ENCODE peak calls at places on chromosomes 2 and 18, in five cellular contexts. One of them, this sample, is unnamed.

GRCh38 chr2:238449909-238450417 is 23.2 kb downstream of the ASB1 start:
- DNase-seq in tibial artery: peak; percentile 84
- DNase-seq in breast epithelium: peak; percentile 54
- DNase-seq in sigmoid colon: peak; percentile 90
- DNase-seq in A549: no peak
- DNase-seq in this sample: peak; percentile 70

GRCh38 chr18:59562751-59563150 is 134.5 kb downstream of the CCBE1 start:
- DNase-seq in breast epithelium: no peak
- DNase-seq in A549: no peak
- DNase-seq in sigmoid colon: no peak
- DNase-seq in tibial artery: no peak
- DNase-seq in this sample: no peak

GRCh38 chr2:239970004-239970623 is 55.0 kb downstream of the NDUFA10 start:
- DNase-seq in breast epithelium: no peak
- DNase-seq in sigmoid colon: no peak
- DNase-seq in A549: peak; percentile 9
- DNase-seq in tibial artery: no peak
- DNase-seq in this sample: peak; percentile 23

GRCh38 chr2:98822301-98823164 is 91.6 kb upstream of the MGAT4A start:
- DNase-seq in tibial artery: peak; percentile 35
- DNase-seq in sigmoid colon: no peak
- DNase-seq in breast epithelium: no peak
- DNase-seq in A549: no peak
- DNase-seq in this sample: no peak

GRCh38 chr18:75728621-75729020 is 301.1 kb upstream of the SMIM21 start:
- DNase-seq in tibial artery: no peak
- DNase-seq in sigmoid colon: no peak
- DNase-seq in A549: no peak
- DNase-seq in breast epithelium: no peak
- DNase-seq in this sample: no peak

GRCh38 chr2:36507408-36507812 is 90.6 kb downstream of the FEZ2 start:
- DNase-seq in sigmoid colon: no peak
- DNase-seq in breast epithelium: no peak
- DNase-seq in A549: peak; percentile 60
- DNase-seq in tibial artery: peak; percentile 41
- DNase-seq in this sample: peak; percentile 85

GRCh38 chr2:86026744-86027065 is 79.0 kb downstream of the POLR1A start:
- DNase-seq in breast epithelium: no peak
- DNase-seq in A549: no peak
- DNase-seq in sigmoid colon: peak; percentile 59
- DNase-seq in tibial artery: no peak
- DNase-seq in this sample: no peak

GRCh38 chr18:59139291-59139614 is 431 bp upstream of the SEC11C start:
- DNase-seq in sigmoid colon: peak; percentile 92
- DNase-seq in tibial artery: peak; percentile 78
- DNase-seq in A549: peak; percentile 91
- DNase-seq in breast epithelium: peak; percentile 86
- DNase-seq in this sample: peak; percentile 92

GRCh38 chr2:39142012-39142346 is 21.1 kb upstream of the SOS1 start:
- DNase-seq in breast epithelium: no peak
- DNase-seq in A549: no peak
- DNase-seq in tibial artery: no peak
- DNase-seq in sigmoid colon: no peak
- DNase-seq in this sample: no peak

GRCh38 chr2:219457784-219458369 is 23.2 kb downstream of the SPEG start:
- DNase-seq in sigmoid colon: no peak
- DNase-seq in breast epithelium: no peak
- DNase-seq in A549: no peak
- DNase-seq in tibial artery: no peak
- DNase-seq in this sample: no peak

GRCh38 chr2:238169021-238169707 is 10.4 kb downstream of the ERFE start:
- DNase-seq in sigmoid colon: peak; percentile 84
- DNase-seq in breast epithelium: no peak
- DNase-seq in tibial artery: peak; percentile 82
- DNase-seq in A549: peak; percentile 36
- DNase-seq in this sample: peak; percentile 97

GRCh38 chr18:10403675-10404074 is 50.8 kb upstream of the APCDD1 start:
- DNase-seq in breast epithelium: no peak
- DNase-seq in tibial artery: no peak
- DNase-seq in A549: no peak
- DNase-seq in sigmoid colon: no peak
- DNase-seq in this sample: no peak

GRCh38 chr2:84459944-84460429 is 907 bp upstream of the SUCLG1 start:
- DNase-seq in A549: peak; percentile 15
- DNase-seq in tibial artery: no peak
- DNase-seq in breast epithelium: no peak
- DNase-seq in sigmoid colon: no peak
- DNase-seq in this sample: no peak

GRCh38 chr2:79082987-79083386 is 4.8 kb downstream of the REG1B start:
- DNase-seq in breast epithelium: no peak
- DNase-seq in A549: no peak
- DNase-seq in tibial artery: no peak
- DNase-seq in sigmoid colon: no peak
- DNase-seq in this sample: no peak

GRCh38 chr2:72920317-72921087 is 3.2 kb downstream of the EMX1 start:
- DNase-seq in sigmoid colon: peak; percentile 41
- DNase-seq in breast epithelium: no peak
- DNase-seq in tibial artery: no peak
- DNase-seq in A549: no peak
- DNase-seq in this sample: peak; percentile 42

GRCh38 chr18:5941869-5942268 is 46.5 kb upstream of the TMEM200C start:
- DNase-seq in sigmoid colon: no peak
- DNase-seq in A549: no peak
- DNase-seq in tibial artery: no peak
- DNase-seq in breast epithelium: no peak
- DNase-seq in this sample: no peak

GRCh38 chr2:217934321-217935131 is 68.3 kb downstream of the TNS1 start:
- DNase-seq in breast epithelium: no peak
- DNase-seq in tibial artery: peak; percentile 79
- DNase-seq in sigmoid colon: peak; percentile 93
- DNase-seq in A549: peak; percentile 55
- DNase-seq in this sample: peak; percentile 75

GRCh38 chr2:46001741-46002506 is 295.3 kb upstream of the EPAS1 start:
- DNase-seq in A549: no peak
- DNase-seq in tibial artery: no peak
- DNase-seq in breast epithelium: no peak
- DNase-seq in sigmoid colon: no peak
- DNase-seq in this sample: peak; percentile 30

GRCh38 chr2:11377915-11378649 is 33.6 kb upstream of the ROCK2 start:
- DNase-seq in breast epithelium: no peak
- DNase-seq in tibial artery: peak; percentile 49
- DNase-seq in A549: no peak
- DNase-seq in sigmoid colon: peak; percentile 85
- DNase-seq in this sample: no peak

GRCh38 chr2:25912851-25913695 is 34.8 kb upstream of the ASXL2 start:
- DNase-seq in sigmoid colon: no peak
- DNase-seq in tibial artery: no peak
- DNase-seq in A549: no peak
- DNase-seq in breast epithelium: no peak
- DNase-seq in this sample: peak; percentile 54

GRCh38 chr2:104793971-104794370 is 59.9 kb upstream of the POU3F3 start:
- DNase-seq in tibial artery: no peak
- DNase-seq in sigmoid colon: no peak
- DNase-seq in A549: no peak
- DNase-seq in breast epithelium: no peak
- DNase-seq in this sample: peak; percentile 62

GRCh38 chr18:22238036-22238435 is 68.6 kb downstream of the GATA6 start:
- DNase-seq in A549: no peak
- DNase-seq in breast epithelium: no peak
- DNase-seq in sigmoid colon: no peak
- DNase-seq in tibial artery: no peak
- DNase-seq in this sample: no peak

GRCh38 chr2:118696786-118697465 is 150.5 kb downstream of the EN1 start:
- DNase-seq in A549: no peak
- DNase-seq in tibial artery: no peak
- DNase-seq in breast epithelium: no peak
- DNase-seq in sigmoid colon: no peak
- DNase-seq in this sample: peak; percentile 40

GRCh38 chr2:95333888-95334338 is 36.8 kb downstream of the KCNIP3 start:
- DNase-seq in A549: no peak
- DNase-seq in breast epithelium: peak; percentile 88
- DNase-seq in sigmoid colon: peak; percentile 97
- DNase-seq in tibial artery: no peak
- DNase-seq in this sample: no peak

GRCh38 chr2:19540739-19541503 is 182.5 kb upstream of the OSR1 start:
- DNase-seq in tibial artery: no peak
- DNase-seq in A549: peak; percentile 34
- DNase-seq in sigmoid colon: no peak
- DNase-seq in breast epithelium: peak; percentile 20
- DNase-seq in this sample: peak; percentile 86

GRCh38 chr2:67388680-67389079 is 8.5 kb upstream of the ETAA1 start:
- DNase-seq in breast epithelium: no peak
- DNase-seq in tibial artery: no peak
- DNase-seq in A549: no peak
- DNase-seq in sigmoid colon: no peak
- DNase-seq in this sample: no peak
- H3K4me3 ChIP-seq in breast epithelium: no peak overlapping the region
- H3K4me3 ChIP-seq in tibial artery: no peak overlapping the region
- H3K4me3 ChIP-seq in A549: no peak overlapping the region
- H3K4me3 ChIP-seq in sigmoid colon: no peak overlapping the region
- H3K4me3 ChIP-seq in this sample: no peak overlapping the region

GRCh38 chr2:64327129-64327509 is 126.8 kb upstream of the LGALSL start:
- DNase-seq in A549: no peak
- DNase-seq in breast epithelium: no peak
- DNase-seq in sigmoid colon: no peak
- DNase-seq in tibial artery: no peak
- DNase-seq in this sample: no peak

GRCh38 chr2:64325852-64326577 is 127.9 kb upstream of the LGALSL start:
- DNase-seq in breast epithelium: no peak
- DNase-seq in sigmoid colon: no peak
- DNase-seq in tibial artery: no peak
- DNase-seq in A549: no peak
- DNase-seq in this sample: no peak

GRCh38 chr2:64326578-64327050 is 127.3 kb upstream of the LGALSL start:
- DNase-seq in tibial artery: no peak
- DNase-seq in breast epithelium: no peak
- DNase-seq in sigmoid colon: no peak
- DNase-seq in A549: no peak
- DNase-seq in this sample: no peak

GRCh38 chr2:64328415-64328722 is 125.6 kb upstream of the LGALSL start:
- DNase-seq in tibial artery: no peak
- DNase-seq in A549: no peak
- DNase-seq in breast epithelium: no peak
- DNase-seq in sigmoid colon: no peak
- DNase-seq in this sample: no peak

GRCh38 chr2:64327510-64328414 is 126.2 kb upstream of the LGALSL start:
- DNase-seq in sigmoid colon: peak; percentile 73
- DNase-seq in breast epithelium: no peak
- DNase-seq in A549: no peak
- DNase-seq in tibial artery: peak; percentile 51
- DNase-seq in this sample: peak; percentile 45
- TF ChIP-seq CTCF in sigmoid colon: peak; percentile 53
- TF ChIP-seq CTCF in breast epithelium: no peak
- TF ChIP-seq CTCF in A549: peak; percentile 38
- TF ChIP-seq CTCF in tibial artery: peak; percentile 79
- TF ChIP-seq CTCF in this sample: peak; percentile 62

GRCh38 chr2:224925066-224925821 is 117.0 kb downstream of the DOCK10 start:
- DNase-seq in sigmoid colon: no peak
- DNase-seq in tibial artery: no peak
- DNase-seq in A549: no peak
- DNase-seq in breast epithelium: no peak
- DNase-seq in this sample: no peak

GRCh38 chr2:224929512-224929911 is 112.8 kb downstream of the DOCK10 start:
- DNase-seq in breast epithelium: no peak
- DNase-seq in sigmoid colon: no peak
- DNase-seq in tibial artery: no peak
- DNase-seq in A549: no peak
- DNase-seq in this sample: no peak

GRCh38 chr2:224925822-224926124 is 116.5 kb downstream of the DOCK10 start:
- DNase-seq in tibial artery: no peak
- DNase-seq in breast epithelium: no peak
- DNase-seq in sigmoid colon: no peak
- DNase-seq in A549: no peak
- DNase-seq in this sample: no peak

GRCh38 chr2:224927671-224928173 is 114.5 kb downstream of the DOCK10 start:
- DNase-seq in breast epithelium: no peak
- DNase-seq in sigmoid colon: no peak
- DNase-seq in tibial artery: peak; percentile 45
- DNase-seq in A549: no peak
- DNase-seq in this sample: peak; percentile 72

GRCh38 chr2:224927011-224927410 is 115.3 kb downstream of the DOCK10 start:
- DNase-seq in sigmoid colon: no peak
- DNase-seq in tibial artery: no peak
- DNase-seq in A549: no peak
- DNase-seq in breast epithelium: no peak
- DNase-seq in this sample: no peak
- H3K4me3 ChIP-seq in sigmoid colon: no peak overlapping the region
- H3K4me3 ChIP-seq in tibial artery: no peak overlapping the region
- H3K4me3 ChIP-seq in A549: no peak overlapping the region
- H3K4me3 ChIP-seq in breast epithelium: no peak overlapping the region
- H3K4me3 ChIP-seq in this sample: no peak overlapping the region

DNA sequence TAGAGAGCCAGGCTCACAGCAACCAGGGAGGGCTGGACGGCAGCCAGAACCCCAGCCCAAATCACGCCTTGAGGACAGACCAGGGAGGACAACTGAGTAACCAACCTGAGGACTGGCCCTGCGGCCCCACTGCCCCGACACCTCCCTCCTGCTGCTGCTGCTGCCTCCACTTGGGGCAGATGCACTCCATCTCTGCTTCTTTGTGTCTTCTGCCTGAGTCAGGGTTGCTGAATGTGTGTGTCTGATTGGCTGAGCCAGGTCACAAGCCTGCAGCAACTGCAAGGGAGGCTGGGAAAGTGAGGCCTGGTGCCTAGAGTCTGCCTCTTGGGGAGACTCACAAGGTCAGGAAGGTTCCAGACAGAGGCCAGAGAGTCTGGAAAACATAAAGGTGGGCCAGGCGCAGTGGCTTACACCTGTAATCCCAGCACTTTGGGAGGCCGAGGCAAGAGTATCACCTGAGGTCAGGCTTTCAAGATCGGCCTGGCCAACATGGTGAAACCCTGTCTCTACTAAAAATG is 83.4 kb downstream of the ZFP36L2 start:
- DNase-seq in tibial artery: no peak
- DNase-seq in sigmoid colon: no peak
- DNase-seq in breast epithelium: no peak
- DNase-seq in A549: no peak
- DNase-seq in this sample: peak; percentile 28
- TF ChIP-seq CTCF in tibial artery: no peak
- TF ChIP-seq CTCF in sigmoid colon: no peak
- TF ChIP-seq CTCF in breast epithelium: no peak
- TF ChIP-seq CTCF in A549: no peak
- TF ChIP-seq CTCF in this sample: peak; percentile 22

DNA sequence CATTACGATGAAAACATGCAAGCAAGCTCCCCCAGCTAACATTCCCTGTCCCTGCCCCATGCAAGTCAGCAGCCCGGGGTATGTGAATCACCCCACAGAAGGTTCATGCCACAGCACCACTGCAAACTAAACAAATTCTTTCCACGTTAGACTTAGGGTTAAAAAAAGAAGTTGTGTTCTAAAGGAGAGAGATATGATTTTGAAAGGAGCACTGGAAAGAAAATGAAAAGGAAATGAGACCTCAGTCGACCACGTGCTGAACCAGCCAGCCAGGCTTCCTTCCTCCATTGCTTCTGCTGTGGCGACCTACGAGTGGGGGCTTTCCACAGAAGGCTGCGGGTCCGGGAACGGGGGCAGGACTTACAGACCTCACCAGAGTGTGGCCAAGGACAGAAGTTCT is 52.0 kb downstream of the ARL4C start:
- DNase-seq in sigmoid colon: no peak
- DNase-seq in breast epithelium: no peak
- DNase-seq in A549: no peak
- DNase-seq in tibial artery: no peak
- DNase-seq in this sample: peak; percentile 95
- H3K4me3 ChIP-seq in sigmoid colon: no peak overlapping the region
- H3K4me3 ChIP-seq in breast epithelium: no peak overlapping the region
- H3K4me3 ChIP-seq in A549: no peak overlapping the region
- H3K4me3 ChIP-seq in tibial artery: no peak overlapping the region
- H3K4me3 ChIP-seq in this sample: no peak overlapping the region

GRCh38 chr2:59584958-59585357 is 968.5 kb downstream of the BCL11A start:
- DNase-seq in tibial artery: no peak
- DNase-seq in sigmoid colon: no peak
- DNase-seq in A549: no peak
- DNase-seq in breast epithelium: no peak
- DNase-seq in this sample: no peak
- TF ChIP-seq CTCF in tibial artery: no peak
- TF ChIP-seq CTCF in sigmoid colon: no peak
- TF ChIP-seq CTCF in A549: no peak
- TF ChIP-seq CTCF in breast epithelium: no peak
- TF ChIP-seq CTCF in this sample: no peak

This sample was measured in choroid plexus epithelial cell.